ENCODE peak calls at places on chromosomes 12 and 14, in five cellular contexts. One of them, this sample, is unnamed.

GRCh38 chr14:29030970-29031369 is 264.4 kb downstream of the FOXG1 start:
- DNase-seq in stomach: no peak
- DNase-seq in lower lobe of right lung: no peak
- DNase-seq in Peyer's patch: no peak
- DNase-seq in HepG2: no peak
- DNase-seq in this sample: no peak

GRCh38 chr12:43332977-43333649 is 218.9 kb downstream of the ADAMTS20 start:
- DNase-seq in Peyer's patch: no peak
- DNase-seq in stomach: no peak
- DNase-seq in HepG2: no peak
- DNase-seq in lower lobe of right lung: no peak
- DNase-seq in this sample: no peak

GRCh38 chr12:45329238-45329637 is 113.3 kb downstream of the ANO6 start:
- DNase-seq in lower lobe of right lung: no peak
- DNase-seq in Peyer's patch: no peak
- DNase-seq in HepG2: no peak
- DNase-seq in stomach: no peak
- DNase-seq in this sample: no peak

GRCh38 chr12:107912421-107913004 is 138.0 kb downstream of the ASCL4 start:
- DNase-seq in HepG2: no peak
- DNase-seq in stomach: peak
- DNase-seq in lower lobe of right lung: peak
- DNase-seq in Peyer's patch: peak
- DNase-seq in this sample: no peak

GRCh38 chr14:56309198-56309597 is 191.0 kb downstream of the PELI2 start:
- DNase-seq in stomach: no peak
- DNase-seq in lower lobe of right lung: no peak
- DNase-seq in Peyer's patch: no peak
- DNase-seq in HepG2: no peak
- DNase-seq in this sample: no peak

GRCh38 chr12:102970780-102971179 is 13.3 kb downstream of the ASCL1 start:
- DNase-seq in stomach: no peak
- DNase-seq in lower lobe of right lung: no peak
- DNase-seq in Peyer's patch: no peak
- DNase-seq in HepG2: no peak
- DNase-seq in this sample: no peak

GRCh38 chr12:40325349-40325960 is 100.7 kb downstream of the LRRK2 start:
- DNase-seq in stomach: no peak
- DNase-seq in lower lobe of right lung: no peak
- DNase-seq in HepG2: peak
- DNase-seq in Peyer's patch: no peak
- DNase-seq in this sample: no peak

GRCh38 chr14:32383337-32384009 is 54.4 kb downstream of the AKAP6 start:
- DNase-seq in stomach: no peak
- DNase-seq in Peyer's patch: no peak
- DNase-seq in lower lobe of right lung: no peak
- DNase-seq in HepG2: no peak
- DNase-seq in this sample: no peak

GRCh38 chr12:25051583-25052190 is 102.8 kb upstream of the BCAT1 start:
- DNase-seq in Peyer's patch: peak
- DNase-seq in lower lobe of right lung: peak
- DNase-seq in HepG2: no peak
- DNase-seq in stomach: no peak
- DNase-seq in this sample: no peak

GRCh38 chr12:117486840-117487659 is 125.6 kb upstream of the NOS1 start:
- DNase-seq in HepG2: no peak
- DNase-seq in lower lobe of right lung: no peak
- DNase-seq in stomach: peak
- DNase-seq in Peyer's patch: no peak
- DNase-seq in this sample: no peak

GRCh38 chr14:96038920-96039632 is at the start of gene C14orf132:
- DNase-seq in lower lobe of right lung: peak
- DNase-seq in Peyer's patch: peak
- DNase-seq in stomach: peak
- DNase-seq in HepG2: no peak
- DNase-seq in this sample: peak

GRCh38 chr12:54004063-54004840 is 4.3 kb downstream of the HOXC9 start:
- DNase-seq in stomach: no peak
- DNase-seq in lower lobe of right lung: no peak
- DNase-seq in HepG2: no peak
- DNase-seq in Peyer's patch: no peak
- DNase-seq in this sample: no peak

GRCh38 chr14:58239259-58240210 is 5.1 kb upstream of the PSMA3 start:
- DNase-seq in HepG2: peak
- DNase-seq in lower lobe of right lung: peak
- DNase-seq in Peyer's patch: peak
- DNase-seq in stomach: peak
- DNase-seq in this sample: peak
- TF ChIP-seq CTCF in HepG2: no peak
- TF ChIP-seq CTCF in lower lobe of right lung: no peak
- TF ChIP-seq CTCF in Peyer's patch: peak
- TF ChIP-seq CTCF in stomach: no peak
- TF ChIP-seq CTCF in this sample: no peak

GRCh38 chr12:133080051-133080618 is 588 bp upstream of the ZNF140 start:
- DNase-seq in stomach: peak
- DNase-seq in HepG2: peak
- DNase-seq in Peyer's patch: peak
- DNase-seq in lower lobe of right lung: peak
- DNase-seq in this sample: peak

GRCh38 chr12:133081408-133081806 is 684 bp downstream of the ZNF140 start:
- DNase-seq in HepG2: no peak
- DNase-seq in stomach: no peak
- DNase-seq in lower lobe of right lung: no peak
- DNase-seq in Peyer's patch: no peak
- DNase-seq in this sample: no peak

GRCh38 chr12:133083345-133083744 is 2.6 kb downstream of the ZNF140 start:
- DNase-seq in HepG2: no peak
- DNase-seq in lower lobe of right lung: no peak
- DNase-seq in stomach: no peak
- DNase-seq in Peyer's patch: no peak
- DNase-seq in this sample: no peak

DNA sequence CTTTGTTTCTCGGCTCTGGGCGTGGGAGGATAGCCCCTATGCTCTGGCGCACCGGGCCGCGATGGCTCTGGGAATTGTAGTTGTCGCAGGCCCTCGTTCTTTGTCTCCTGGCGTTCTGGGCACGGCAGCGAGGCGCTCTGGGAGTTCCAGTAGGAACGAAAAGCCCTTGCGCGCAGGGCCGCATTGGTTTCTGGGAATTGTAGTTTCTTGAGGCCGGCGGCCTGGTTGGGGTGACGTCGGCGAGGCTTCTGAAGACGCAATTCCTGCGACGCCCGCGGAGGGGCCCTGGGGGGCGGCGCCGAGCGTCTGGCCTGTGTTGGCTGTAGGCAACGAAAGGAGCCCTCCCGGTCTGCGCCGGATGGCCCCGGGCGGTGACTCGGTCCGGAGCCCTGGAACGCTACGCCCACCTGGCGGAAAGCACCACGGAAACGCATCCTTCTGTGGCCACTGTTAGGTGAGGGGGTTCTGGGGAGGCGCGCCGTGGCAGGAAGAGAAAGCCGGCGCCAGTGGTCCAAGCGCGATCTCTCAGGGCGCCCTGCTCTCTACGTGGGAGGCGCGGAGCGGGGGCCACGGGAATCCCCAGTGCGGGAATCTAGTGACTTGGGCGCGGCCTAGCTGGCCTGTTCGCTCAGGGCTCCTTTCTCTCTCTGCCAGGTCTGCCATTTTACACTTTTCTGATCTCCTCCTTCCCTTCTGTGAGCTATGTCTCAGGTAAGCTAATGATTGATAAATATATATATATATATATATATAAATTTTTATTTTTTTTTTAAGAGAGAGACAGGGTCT is at the start of gene ZNF140:
- DNase-seq in lower lobe of right lung: peak
- DNase-seq in stomach: peak
- DNase-seq in Peyer's patch: peak
- DNase-seq in HepG2: peak
- DNase-seq in this sample: peak
- TF ChIP-seq CTCF in lower lobe of right lung: peak
- TF ChIP-seq CTCF in stomach: no peak
- TF ChIP-seq CTCF in Peyer's patch: peak
- TF ChIP-seq CTCF in HepG2: no peak
- TF ChIP-seq CTCF in this sample: peak

DNA sequence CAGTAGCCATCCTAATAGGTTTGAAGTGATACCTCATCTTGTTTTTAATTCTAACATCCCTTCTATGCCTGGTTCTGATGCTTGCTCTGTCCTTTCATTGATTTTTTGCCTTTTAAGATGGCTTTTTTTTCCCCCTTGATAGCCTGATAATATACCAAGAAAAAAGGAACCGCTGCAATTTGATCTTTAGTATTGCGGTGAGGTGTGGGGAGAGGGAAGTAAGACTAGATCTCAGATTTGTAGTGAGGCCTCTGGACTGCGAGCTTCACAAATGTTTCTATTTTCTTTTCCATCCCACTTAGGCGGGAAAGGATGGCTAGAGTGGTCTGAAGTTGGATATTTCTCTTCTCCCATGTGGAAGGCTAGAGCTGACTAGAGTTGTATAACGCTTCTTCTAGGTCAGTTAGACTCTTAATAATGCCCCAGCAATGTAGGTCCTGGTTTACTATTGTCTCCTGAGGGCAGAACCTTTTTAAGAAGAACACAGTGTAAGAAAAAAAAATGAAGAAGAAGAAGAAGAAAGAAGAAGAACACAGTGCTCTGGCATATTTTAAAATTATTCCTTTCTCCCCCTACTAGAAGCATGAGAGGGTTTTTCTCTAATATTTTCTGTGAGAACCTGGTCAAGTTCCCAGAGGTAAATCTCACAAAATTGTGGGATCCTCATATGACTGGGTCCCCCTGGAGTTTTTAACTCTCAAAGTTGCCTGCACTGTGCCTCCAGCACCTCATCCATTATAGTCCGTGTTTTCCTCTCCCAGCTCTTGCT is 11.9 kb upstream of the KLRB1 start:
- DNase-seq in Peyer's patch: no peak
- DNase-seq in stomach: no peak
- DNase-seq in lower lobe of right lung: no peak
- DNase-seq in HepG2: no peak
- DNase-seq in this sample: no peak
- TF ChIP-seq CTCF in Peyer's patch: no peak
- TF ChIP-seq CTCF in stomach: no peak
- TF ChIP-seq CTCF in lower lobe of right lung: no peak
- TF ChIP-seq CTCF in HepG2: no peak
- TF ChIP-seq CTCF in this sample: no peak

GRCh38 chr12:92950011-92950410 is 20.9 kb upstream of the EEA1 start:
- DNase-seq in Peyer's patch: no peak
- DNase-seq in lower lobe of right lung: no peak
- DNase-seq in stomach: no peak
- DNase-seq in HepG2: no peak
- DNase-seq in this sample: no peak

GRCh38 chr12:92955997-92956663 is 27.0 kb upstream of the EEA1 start:
- DNase-seq in HepG2: no peak
- DNase-seq in lower lobe of right lung: no peak
- DNase-seq in stomach: no peak
- DNase-seq in Peyer's patch: no peak
- DNase-seq in this sample: no peak

GRCh38 chr12:92951006-92951405 is 21.9 kb upstream of the EEA1 start:
- DNase-seq in lower lobe of right lung: no peak
- DNase-seq in stomach: no peak
- DNase-seq in Peyer's patch: no peak
- DNase-seq in HepG2: no peak
- DNase-seq in this sample: no peak

GRCh38 chr12:92952394-92952793 is 23.3 kb upstream of the EEA1 start:
- DNase-seq in Peyer's patch: no peak
- DNase-seq in HepG2: no peak
- DNase-seq in stomach: no peak
- DNase-seq in lower lobe of right lung: no peak
- DNase-seq in this sample: no peak

DNA sequence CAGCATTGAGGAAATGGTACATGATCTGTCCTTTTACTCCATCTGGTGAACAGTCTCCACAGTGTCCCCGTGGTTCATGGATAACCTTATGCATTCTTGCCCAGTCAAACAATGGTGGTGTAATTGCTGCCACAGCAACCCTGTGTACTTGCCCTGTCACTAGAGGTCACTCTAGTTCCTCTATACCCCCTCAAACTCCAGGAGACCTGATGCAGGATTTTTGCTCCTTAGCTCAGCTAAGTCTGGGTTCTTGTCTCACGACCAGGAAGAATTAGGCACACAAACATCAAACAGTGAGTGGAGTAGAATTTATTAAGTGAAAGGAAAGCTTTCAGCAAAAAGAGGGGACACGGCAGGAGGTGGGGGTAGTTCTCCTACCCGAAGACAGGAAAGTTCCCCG is 24.7 kb upstream of the EEA1 start:
- DNase-seq in stomach: no peak
- DNase-seq in lower lobe of right lung: no peak
- DNase-seq in HepG2: no peak
- DNase-seq in Peyer's patch: no peak
- DNase-seq in this sample: no peak
- TF ChIP-seq CTCF in stomach: no peak
- TF ChIP-seq CTCF in lower lobe of right lung: no peak
- TF ChIP-seq CTCF in HepG2: peak
- TF ChIP-seq CTCF in Peyer's patch: no peak
- TF ChIP-seq CTCF in this sample: no peak

DNA sequence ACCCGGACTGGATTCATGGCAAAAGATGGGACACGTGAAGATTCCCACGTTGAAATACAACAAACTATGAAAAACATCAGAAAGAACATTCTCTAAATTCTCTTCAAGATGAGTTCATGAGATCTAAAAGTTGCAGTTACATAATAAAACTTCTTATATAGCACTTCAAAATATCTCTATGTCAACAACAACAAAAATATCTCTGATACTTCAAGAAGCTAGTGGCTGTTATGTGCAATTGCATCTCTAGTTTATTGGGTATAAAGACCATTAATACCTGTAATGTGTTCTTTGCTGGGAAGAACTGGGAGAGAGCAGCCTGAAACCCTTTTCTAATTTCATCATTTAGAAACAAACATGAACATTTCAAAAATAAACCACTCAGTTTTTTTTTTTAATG is 69.2 kb upstream of the RGS6 start:
- DNase-seq in stomach: no peak
- DNase-seq in lower lobe of right lung: no peak
- DNase-seq in Peyer's patch: no peak
- DNase-seq in HepG2: no peak
- DNase-seq in this sample: no peak
- TF ChIP-seq CTCF in stomach: no peak
- TF ChIP-seq CTCF in lower lobe of right lung: no peak
- TF ChIP-seq CTCF in Peyer's patch: no peak
- TF ChIP-seq CTCF in HepG2: no peak
- TF ChIP-seq CTCF in this sample: peak

DNA sequence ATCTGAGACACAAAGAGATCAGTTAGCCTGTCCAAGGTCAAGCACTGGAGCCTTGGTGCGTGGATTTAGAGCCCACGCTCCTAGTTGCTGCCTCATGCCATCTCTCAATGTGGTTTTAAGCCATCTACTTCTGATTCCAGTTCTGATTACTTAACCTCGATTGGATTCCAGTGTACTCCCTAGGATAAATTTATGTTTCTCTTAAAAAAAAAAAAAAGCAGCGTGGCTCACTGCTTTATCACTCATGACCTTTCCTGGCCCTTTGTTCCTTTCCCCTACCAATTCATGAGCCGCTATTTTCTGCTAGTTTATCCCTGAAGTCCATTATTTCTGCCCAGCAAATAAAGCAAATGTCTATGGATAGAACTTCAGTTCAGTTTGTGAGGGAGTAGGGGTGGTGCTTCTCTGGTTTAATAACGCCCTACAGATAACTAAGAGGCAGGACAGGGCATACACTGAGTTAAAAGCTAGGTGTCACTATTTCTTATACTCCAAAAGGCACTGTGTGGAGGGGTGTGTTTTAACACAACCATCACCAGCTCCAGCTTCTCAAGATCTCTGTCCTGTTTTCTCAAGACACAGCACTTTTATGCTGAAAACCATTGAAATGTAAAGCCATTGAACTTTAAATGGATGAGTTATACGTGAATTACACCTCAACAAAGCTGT is 9.8 kb upstream of the PARP11 start:
- DNase-seq in HepG2: peak
- DNase-seq in lower lobe of right lung: no peak
- DNase-seq in stomach: no peak
- DNase-seq in Peyer's patch: no peak
- DNase-seq in this sample: no peak
- TF ChIP-seq CTCF in HepG2: peak
- TF ChIP-seq CTCF in lower lobe of right lung: peak
- TF ChIP-seq CTCF in stomach: no peak
- TF ChIP-seq CTCF in Peyer's patch: peak
- TF ChIP-seq CTCF in this sample: no peak

This sample was measured in mesothelial cell of epicardium.